ENCODE peak calls at places on chromosomes 13 and 19, in nine cellular contexts. P is CD8-positive, alpha-beta T cell; U is Peyer's patch; M is adrenal gland; K is heart left ventricle; C is A673; N is PC-9; R is breast epithelium; W is tibial artery. B is an unnamed sample. For H3K4me1, the result is how much of the 10 kb centered on the place peaks cover.

GRCh38 chr13:39263033-39263432 is 224.8 kb downstream of the NHLRC3 start:
- DNase-seq in P (no peak), U (no peak), M (peak), K (peak), C (peak), N (no peak), R (no peak), W (peak), B (no peak)

GRCh38 chr19:2035590-2035991 is 15.5 kb downstream of the MKNK2 start:
- DNase-seq in P (no peak), U (no peak), M (no peak), K (no peak), C (no peak), N (no peak), R (no peak), W (no peak), B (no peak)

GRCh38 chr13:45447050-45447661 is 17.6 kb upstream of the COG3 start:
- DNase-seq in P (no peak), U (no peak), M (peak), K (no peak), C (no peak), N (no peak), R (no peak), W (no peak), B (no peak)

GRCh38 chr13:28822801-28823200 is 2.7 kb downstream of the MTUS2 start:
- DNase-seq in P (no peak), U (no peak), M (no peak), K (no peak), C (no peak), N (no peak), R (no peak), W (no peak), B (no peak)

GRCh38 chr19:51123381-51124186 is 1.1 kb upstream of the SIGLEC9 start:
- DNase-seq in P (peak), U (peak), M (peak), K (no peak), C (no peak), N (no peak), R (no peak), W (peak), B (peak)

GRCh38 chr13:32264407-32264806 is 50.8 kb downstream of the ZAR1L start:
- DNase-seq in P (no peak), U (no peak), M (peak), K (peak), C (peak), N (no peak), R (no peak), W (peak), B (peak)

GRCh38 chr13:61144834-61145593 is 270.6 kb downstream of the PCDH20 start:
- DNase-seq in P (no peak), U (no peak), M (no peak), K (no peak), C (no peak), N (no peak), R (no peak), W (no peak), B (no peak)

GRCh38 chr19:38682872-38683392 is 35.5 kb downstream of the ACTN4 start:
- DNase-seq in P (no peak), U (no peak), M (no peak), K (no peak), C (no peak), N (no peak), R (no peak), W (no peak), B (no peak)

GRCh38 chr19:10343495-10343894 is 4.1 kb upstream of the ICAM3 start:
- DNase-seq in P (no peak), U (no peak), M (no peak), K (no peak), C (no peak), N (no peak), R (no peak), W (no peak), B (no peak)

GRCh38 chr13:75458696-75459422 is 23.1 kb downstream of the TBC1D4 start:
- DNase-seq in P (no peak), U (no peak), M (peak), K (peak), C (no peak), N (no peak), R (peak), W (no peak), B (peak)

GRCh38 chr13:29548722-29549446 is 46.6 kb downstream of the SLC7A1 start:
- DNase-seq in P (no peak), U (no peak), M (no peak), K (no peak), C (peak), N (no peak), R (no peak), W (no peak), B (no peak)

GRCh38 chr13:110103479-110103878 is 203.5 kb downstream of the COL4A1 start:
- DNase-seq in P (no peak), U (no peak), M (no peak), K (no peak), C (no peak), N (no peak), R (no peak), W (no peak), B (no peak)

GRCh38 chr19:16207063-16207462 is 9.4 kb downstream of the AP1M1 start:
- DNase-seq in P (no peak), U (no peak), M (no peak), K (no peak), C (no peak), N (no peak), R (no peak), W (peak), B (no peak)

GRCh38 chr19:35816846-35817245 is 4.2 kb upstream of the PRODH2 start:
- DNase-seq in P (no peak), U (no peak), M (no peak), K (no peak), C (no peak), N (no peak), R (no peak), W (no peak), B (no peak)

GRCh38 chr13:109922518-109922917 is 136.1 kb upstream of the IRS2 start:
- DNase-seq in P (no peak), U (no peak), M (no peak), K (no peak), C (no peak), N (peak), R (no peak), W (no peak), B (no peak)

GRCh38 chr13:76903544-76904162 is 17.4 kb upstream of the KCTD12 start:
- DNase-seq in P (peak), U (peak), M (peak), K (peak), C (peak), N (peak), R (no peak), W (peak), B (peak)

GRCh38 chr19:39768334-39768733 is 10.3 kb upstream of the LEUTX start:
- DNase-seq in P (no peak), U (no peak), M (no peak), K (no peak), C (no peak), N (no peak), R (no peak), W (no peak), B (no peak)

GRCh38 chr19:48127561-48127960 is 16.9 kb upstream of the PLA2G4C start:
- DNase-seq in P (no peak), U (no peak), M (no peak), K (no peak), C (no peak), N (no peak), R (no peak), W (no peak), B (no peak)

GRCh38 chr13:50908371-50908770 is 1.2 kb upstream of the RNASEH2B start:
- DNase-seq in P (no peak), U (no peak), M (no peak), K (no peak), C (no peak), N (no peak), R (no peak), W (no peak), B (no peak)

GRCh38 chr19:50003254-50003788 is 21.9 kb downstream of the VRK3 start:
- DNase-seq in P (no peak), U (no peak), M (no peak), K (no peak), C (no peak), N (no peak), R (no peak), W (no peak), B (no peak)

GRCh38 chr19:55324705-55325104 is 436 bp downstream of the TMEM150B start:
- DNase-seq in P (no peak), U (no peak), M (no peak), K (no peak), C (no peak), N (no peak), R (no peak), W (no peak), B (no peak)
- TF ChIP-seq CTCF in P (no peak), U (no peak), M (no peak), K (no peak), C (no peak), N (no peak), R (no peak), W (no peak), B (no peak)

DNA sequence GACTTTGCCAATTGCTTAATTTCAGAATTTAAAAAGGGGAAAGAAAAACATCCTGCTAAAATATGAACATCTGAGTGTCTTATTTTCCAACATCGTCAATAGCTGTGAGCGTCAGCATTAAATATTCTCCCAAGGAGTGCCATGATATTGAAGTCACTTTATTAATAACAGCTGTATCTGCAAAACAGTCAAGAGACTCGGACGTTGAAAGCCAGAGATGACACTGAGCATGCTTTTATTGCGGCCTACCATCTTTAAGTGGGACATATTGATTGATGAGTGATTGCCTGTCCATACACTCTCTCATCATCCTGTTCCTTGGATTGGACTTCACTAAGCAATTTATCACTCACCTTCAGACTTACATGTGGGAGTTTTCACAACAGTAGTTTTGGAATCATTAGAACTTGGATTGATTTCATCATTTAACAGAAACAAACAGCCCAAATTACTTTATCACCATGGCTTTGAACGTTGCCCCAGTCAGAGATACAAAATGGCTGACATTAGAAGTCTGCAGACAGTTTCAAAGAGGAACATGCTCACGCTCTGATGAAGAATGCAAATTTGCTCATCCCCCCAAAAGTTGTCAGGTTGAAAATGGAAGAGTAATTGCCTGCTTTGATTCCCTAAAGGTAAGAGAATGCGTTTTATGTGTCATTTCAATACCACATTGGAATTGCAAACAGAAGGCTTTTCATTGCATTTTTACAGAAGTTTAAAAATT is 53.8 kb downstream of the MBNL2 start:
- DNase-seq in P (no peak), U (no peak), M (no peak), K (no peak), C (no peak), N (no peak), R (no peak), W (no peak), B (no peak)
- H3K4me1 ChIP-seq in P (under half), U (under half), M (under half), K (half or more), C (under half), N (half or more), R (under half), W (under half), B (under half)

GRCh38 chr19:3322199-3322978 is 44.0 kb upstream of the NFIC start:
- DNase-seq in P (no peak), U (no peak), M (no peak), K (no peak), C (no peak), N (no peak), R (no peak), W (no peak), B (no peak)

GRCh38 chr19:3323026-3323425 is 43.4 kb upstream of the NFIC start:
- DNase-seq in P (no peak), U (no peak), M (no peak), K (no peak), C (no peak), N (no peak), R (no peak), W (no peak), B (no peak)

GRCh38 chr19:3325451-3325850 is 40.9 kb upstream of the NFIC start:
- DNase-seq in P (no peak), U (no peak), M (no peak), K (no peak), C (no peak), N (no peak), R (no peak), W (no peak), B (no peak)

GRCh38 chr19:3323704-3324103 is 42.7 kb upstream of the NFIC start:
- DNase-seq in P (no peak), U (no peak), M (no peak), K (no peak), C (no peak), N (no peak), R (no peak), W (no peak), B (no peak)

GRCh38 chr19:3324405-3324856 is 42.0 kb upstream of the NFIC start:
- DNase-seq in P (peak), U (peak), M (peak), K (peak), C (peak), N (no peak), R (no peak), W (peak), B (peak)
- H3K27ac ChIP-seq in P (no peak), U (no peak), M (no peak), K (no peak), C (no peak), N (no peak), R (no peak), W (no peak), B (no peak)

GRCh38 chr19:45446295-45446694 is 21.5 kb upstream of the FOSB start:
- DNase-seq in P (no peak), U (no peak), M (no peak), K (no peak), C (no peak), N (no peak), R (no peak), W (no peak), B (no peak)
- TF ChIP-seq CTCF in P (peak), U (peak), M (peak), K (peak), C (peak), N (peak), R (no peak), W (no peak), B (peak)

GRCh38 chr19:45100797-45101196 is 7.8 kb downstream of the PPP1R37 start:
- DNase-seq in P (no peak), U (no peak), M (no peak), K (no peak), C (no peak), N (no peak), R (no peak), W (no peak), B (no peak)
- H3K4me1 ChIP-seq in P (half or more), U (under half), M (half or more), K (half or more), C (under half), N (under half), R (under half), W (under half), B (under half)

GRCh38 chr19:4969772-4970531 is 1.0 kb downstream of the KDM4B start:
- DNase-seq in P (no peak), U (peak), M (no peak), K (no peak), C (peak), N (no peak), R (no peak), W (no peak), B (no peak)
- H3K27ac ChIP-seq in P (no peak), U (peak), M (peak), K (peak), C (peak), N (no peak), R (peak), W (peak), B (peak)

DNA sequence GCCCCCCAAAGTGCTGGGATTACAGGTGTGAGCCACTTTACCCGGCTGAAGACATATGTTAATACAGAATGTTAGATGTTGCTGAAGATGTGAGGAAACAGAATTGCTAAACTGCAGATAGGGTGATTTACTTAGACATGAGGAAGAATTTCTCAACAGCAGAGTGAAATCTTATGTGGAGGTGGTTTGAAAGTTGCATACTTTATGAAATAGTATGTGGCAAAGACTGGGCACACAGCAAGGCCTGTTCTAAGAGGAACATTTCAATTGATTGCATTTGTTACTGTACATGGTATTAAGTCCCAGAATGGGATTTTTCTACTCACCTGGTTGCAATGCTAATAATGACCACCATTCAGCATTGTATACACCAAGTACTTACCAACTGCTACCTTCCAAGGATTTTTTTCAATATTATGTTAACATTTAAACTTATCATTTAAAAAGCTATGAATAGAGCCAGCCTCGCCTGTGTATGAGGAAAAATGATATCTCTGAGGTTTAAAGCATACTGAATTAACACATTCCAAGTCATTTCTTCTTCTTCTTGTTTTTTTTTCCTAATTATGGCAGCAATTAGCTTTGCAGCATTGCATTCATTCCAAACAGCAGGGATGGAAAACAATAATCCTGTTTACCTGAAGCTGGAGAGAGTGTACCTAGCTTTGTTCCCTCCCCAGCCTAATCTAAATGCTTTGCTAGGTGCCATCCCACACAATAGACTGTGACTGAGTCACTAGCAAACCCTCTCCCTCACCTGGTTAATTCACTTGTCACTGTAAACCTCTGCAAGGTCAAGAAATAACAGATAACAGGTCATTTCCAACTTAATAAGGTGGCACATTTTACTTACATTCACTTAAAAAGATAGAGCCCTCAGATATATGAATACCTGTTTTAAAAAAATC is 19.4 kb upstream of the KLF5 start:
- DNase-seq in P (no peak), U (no peak), M (no peak), K (no peak), C (no peak), N (no peak), R (no peak), W (no peak), B (no peak)
- TF ChIP-seq CTCF in P (no peak), U (peak), M (no peak), K (no peak), C (no peak), N (no peak), R (no peak), W (no peak), B (no peak)

DNA sequence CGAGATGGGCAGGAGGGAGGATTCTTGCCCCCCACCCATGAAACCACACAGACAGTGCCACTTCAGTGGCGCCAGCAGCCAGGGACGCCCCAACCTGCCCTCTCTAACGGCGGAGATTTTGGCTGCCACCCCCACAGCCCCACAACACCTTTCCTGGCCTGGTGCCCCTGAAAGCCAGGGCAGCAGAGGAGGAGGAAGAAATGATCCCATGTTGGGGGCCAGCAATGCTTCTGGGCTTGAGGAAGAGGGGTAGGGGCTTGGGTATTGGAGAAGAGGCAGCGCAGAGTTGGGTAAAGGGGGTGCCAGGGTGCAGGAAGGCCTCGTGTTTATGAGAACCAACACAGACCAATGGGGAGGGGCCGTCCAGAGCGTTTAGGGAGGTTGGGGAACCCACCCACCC is 1.7 kb downstream of the MLLT1 start:
- DNase-seq in P (no peak), U (no peak), M (no peak), K (no peak), C (no peak), N (no peak), R (no peak), W (no peak), B (no peak)
- H3K4me1 ChIP-seq in P (under half), U (under half), M (under half), K (half or more), C (under half), N (under half), R (under half), W (under half), B (under half)

GRCh38 chr19:46299695-46300094 is 2.9 kb downstream of the HIF3A start:
- DNase-seq in P (no peak), U (no peak), M (peak), K (no peak), C (no peak), N (no peak), R (no peak), W (peak), B (peak)
- H3K27ac ChIP-seq in P (no peak), U (peak), M (peak), K (peak), C (peak), N (no peak), R (peak), W (peak), B (peak)

B was measured in lung.